ENCODE peak calls at places on chromosome 15, in four cellular contexts. B is cardiac septum; R is activated CD4-positive, CD25-positive, alpha-beta regulatory T cell treated with anti-CD3 and anti-CD28 coated beads, Interleukin-2, amount 50 U/mL, for 72 hours; Y is endothelial cell of umbilical vein. Z is an unnamed sample.

GRCh38 chr15:53716909-53717878 is 42.3 kb downstream of the WDR72 start:
- DNase-seq in B (no peak), R (no peak), Y (peak), Z (peak)

GRCh38 chr15:63232943-63233342 is 43.5 kb downstream of the RAB8B start:
- DNase-seq in B (no peak), R (no peak), Y (no peak), Z (no peak)

GRCh38 chr15:63969652-63970421 is 76.4 kb downstream of the DAPK2 start:
- DNase-seq in B (no peak), R (no peak), Y (peak), Z (peak)

GRCh38 chr15:90512281-90512680 is 17.4 kb upstream of the CRTC3 start:
- DNase-seq in B (no peak), R (no peak), Y (no peak), Z (no peak)

GRCh38 chr15:74385442-74386132 is 18.1 kb upstream of the CYP11A1 start:
- DNase-seq in B (no peak), R (no peak), Y (peak), Z (peak)

GRCh38 chr15:68699881-68700394 is 120.8 kb downstream of the ANP32A start:
- DNase-seq in B (no peak), R (no peak), Y (no peak), Z (peak)

GRCh38 chr15:52114256-52114655 is 1.7 kb upstream of the BCL2L10 start:
- DNase-seq in B (no peak), R (no peak), Y (no peak), Z (no peak)

GRCh38 chr15:41494922-41495735 is 1.5 kb downstream of the ITPKA start:
- DNase-seq in B (no peak), R (no peak), Y (no peak), Z (peak)

GRCh38 chr15:76533060-76533955 is 196.7 kb downstream of the ISL2 start:
- DNase-seq in B (no peak), R (no peak), Y (no peak), Z (no peak)

GRCh38 chr15:59222106-59222505 is 15.5 kb downstream of the LDHAL6B start:
- DNase-seq in B (no peak), R (no peak), Y (no peak), Z (no peak)

GRCh38 chr15:67794832-67795574 is 30.3 kb upstream of the SKOR1 start:
- DNase-seq in B (no peak), R (no peak), Y (no peak), Z (no peak)